ENCODE peak calls at places on chromosome 15, in four cellular contexts. M, U, G and E are unnamed samples.

GRCh38 chr15:27933562-27933961 is 165.6 kb downstream of the OCA2 start:
- DNase-seq in M (no peak), U (no peak), G (no peak), E (no peak)

GRCh38 chr15:66921319-66921718 is 144.1 kb upstream of the SMAD3 start:
- DNase-seq in M (no peak), U (no peak), G (no peak), E (no peak)

GRCh38 chr15:64045774-64046346 is 425 bp downstream of the DAPK2 start:
- DNase-seq in M (no peak), U (no peak), G (no peak), E (peak; percentile 65)

GRCh38 chr15:81466741-81467140 is 92.7 kb upstream of the TMC3 start:
- DNase-seq in M (no peak), U (no peak), G (no peak), E (no peak)

GRCh38 chr15:75661041-75661778 is 13.5 kb downstream of the SNX33 start:
- DNase-seq in M (no peak), U (peak; percentile 90), G (peak; percentile 92), E (peak; percentile 73)

GRCh38 chr15:39265261-39265660 is 315.6 kb upstream of the THBS1 start:
- DNase-seq in M (no peak), U (no peak), G (no peak), E (no peak)

GRCh38 chr15:72118400-72118978 is at the start of gene SENP8:
- DNase-seq in M (no peak), U (no peak), G (no peak), E (no peak)

GRCh38 chr15:60718661-60719069 is 239.7 kb upstream of the ICE2 start:
- DNase-seq in M (no peak), U (no peak), G (no peak), E (no peak)

GRCh38 chr15:64443747-64444621 is 16.4 kb upstream of the ZNF609 start:
- DNase-seq in M (no peak), U (no peak), G (no peak), E (no peak)

GRCh38 chr15:36617529-36618196 is 38.2 kb downstream of the CDIN1 start:
- DNase-seq in M (no peak), U (no peak), G (no peak), E (no peak)

GRCh38 chr15:74997161-74997942 is 2.0 kb downstream of the SCAMP5 start:
- DNase-seq in M (no peak), U (no peak), G (no peak), E (no peak)

GRCh38 chr15:64773606-64774555 is 1.5 kb downstream of the RBPMS2 start:
- DNase-seq in M (no peak), U (no peak), G (no peak), E (no peak)

GRCh38 chr15:31235298-31236183 is 91.1 kb upstream of the KLF13 start:
- DNase-seq in M (peak; percentile 89), U (peak; percentile 62), G (peak; percentile 69), E (no peak)

GRCh38 chr15:39504812-39505211 is 76.1 kb upstream of the THBS1 start:
- DNase-seq in M (no peak), U (no peak), G (no peak), E (no peak)

GRCh38 chr15:54812383-54812782 is 384.4 kb downstream of the RSL24D1 start:
- DNase-seq in M (no peak), U (no peak), G (no peak), E (no peak)

GRCh38 chr15:29364429-29365078 is 94.9 kb upstream of the NSMCE3 start:
- DNase-seq in M (no peak), U (no peak), G (no peak), E (peak; percentile 18)

GRCh38 chr15:38819343-38819858 is 254.8 kb upstream of the RASGRP1 start:
- DNase-seq in M (no peak), U (no peak), G (no peak), E (no peak)

GRCh38 chr15:62119224-62119925 is 45.7 kb downstream of the C2CD4B start:
- DNase-seq in M (no peak), U (no peak), G (no peak), E (no peak)